ENCODE peak calls at places on chromosomes 5 and 9, in seven cellular contexts. H is stimulated activated CD8-positive, alpha-beta memory T cell treated with anti-CD3 and anti-CD28 coated beads, Interleukin-4, amount 100 ng/mL, for 1 hour; O is endodermal cell; T is GDM1; N is activated T-helper 1 cell treated with anti-CD3 and anti-CD28 coated beads, Interleukin-2, amount 50 U/mL, for 16 hours; A is EL; B is cardiac fibroblast. Y is an unnamed sample.

GRCh38 chr9:17810728-17811634 is 232.1 kb downstream of the SH3GL2 start:
- DNase-seq in O (peak), T (no peak), A (peak), N (no peak), H (no peak), B (peak), Y (peak)

GRCh38 chr9:135590486-135591079 is 29.0 kb downstream of the PAEP start:
- DNase-seq in A (no peak), B (no peak), H (no peak), T (no peak), N (no peak), O (no peak), Y (peak)

GRCh38 chr5:89399553-89399952 is 516.6 kb upstream of the MEF2C start:
- DNase-seq in A (no peak), H (no peak), T (no peak), B (peak), O (no peak), N (no peak), Y (no peak)

GRCh38 chr5:17720070-17720469 is 85.8 kb downstream of the TAF11L14 start:
- DNase-seq in O (no peak), N (no peak), B (no peak), A (no peak), T (no peak), H (no peak), Y (no peak)

GRCh38 chr9:135581636-135582426 is 20.3 kb downstream of the PAEP start:
- DNase-seq in H (no peak), N (no peak), B (no peak), A (no peak), O (no peak), T (no peak), Y (no peak)

GRCh38 chr9:34197756-34198711 is 19.2 kb downstream of the UBAP1 start:
- DNase-seq in O (peak), A (no peak), B (no peak), N (no peak), H (no peak), T (no peak), Y (peak)

GRCh38 chr5:175166013-175166412 is 278.0 kb downstream of the DRD1 start:
- DNase-seq in N (no peak), O (no peak), H (no peak), A (no peak), T (no peak), B (no peak), Y (no peak)

GRCh38 chr5:141051526-141051876 is 327 bp downstream of the PCDHB1 start:
- DNase-seq in O (peak), A (no peak), N (no peak), B (no peak), T (no peak), H (no peak), Y (peak)

GRCh38 chr9:130022566-130023146 is 20.3 kb downstream of the FNBP1 start:
- DNase-seq in H (no peak), N (no peak), B (no peak), O (no peak), T (no peak), A (no peak), Y (no peak)

GRCh38 chr9:97556721-97557605 is 55.5 kb downstream of the TMOD1 start:
- DNase-seq in A (no peak), H (no peak), B (peak), O (no peak), T (no peak), N (no peak), Y (no peak)

GRCh38 chr9:124257865-124258764 is at the start of gene NEK6:
- DNase-seq in T (no peak), B (peak), O (peak), A (peak), H (no peak), N (peak), Y (peak)

GRCh38 chr5:173963107-173963506 is 25.9 kb upstream of the C5orf47 start:
- DNase-seq in N (no peak), B (peak), H (no peak), T (no peak), O (no peak), A (peak), Y (peak)

GRCh38 chr5:180665682-180666404 is 16.4 kb upstream of the FLT4 start:
- DNase-seq in N (no peak), A (no peak), T (no peak), O (no peak), B (no peak), H (no peak), Y (no peak)

GRCh38 chr9:125629451-125629850 is 77.6 kb downstream of the MAPKAP1 start:
- DNase-seq in T (no peak), O (no peak), N (no peak), A (no peak), H (no peak), B (no peak), Y (no peak)

GRCh38 chr5:135133181-135133580 is 99.2 kb upstream of the PITX1 start:
- DNase-seq in H (no peak), T (no peak), N (no peak), A (no peak), B (no peak), O (no peak), Y (no peak)

GRCh38 chr5:73997936-73998335 is 371.9 kb downstream of the ARHGEF28 start:
- DNase-seq in B (no peak), O (no peak), A (no peak), N (no peak), T (no peak), H (no peak), Y (no peak)

GRCh38 chr9:114261026-114261425 is 61.9 kb upstream of the ORM1 start:
- DNase-seq in O (peak), T (no peak), H (no peak), A (no peak), N (no peak), B (no peak), Y (peak)

GRCh38 chr9:107462691-107463090 is 26.9 kb downstream of the KLF4 start:
- DNase-seq in O (no peak), A (peak), H (no peak), T (no peak), B (peak), N (no peak), Y (no peak)

GRCh38 chr5:65172486-65173129 is 309.1 kb downstream of the ADAMTS6 start:
- DNase-seq in A (peak), B (peak), O (no peak), H (no peak), N (peak), T (no peak), Y (no peak)

GRCh38 chr5:151772029-151772867 is 494 bp downstream of the G3BP1 start:
- DNase-seq in A (peak), H (peak), N (peak), B (peak), O (peak), T (no peak), Y (peak)

GRCh38 chr5:165161204-165161603 is 1655.8 kb downstream of the MAT2B start:
- DNase-seq in A (no peak), T (no peak), O (peak), H (no peak), N (no peak), B (no peak), Y (peak)

GRCh38 chr9:78982849-78983248 is 588.9 kb upstream of the TLE4 start:
- DNase-seq in N (no peak), A (peak), B (no peak), T (no peak), O (no peak), H (no peak), Y (no peak)

GRCh38 chr5:145965804-145966203 is 29.4 kb downstream of the SH3RF2 start:
- DNase-seq in N (no peak), T (no peak), H (no peak), O (no peak), B (peak), A (no peak), Y (no peak)

GRCh38 chr5:5409151-5409810 is 13.2 kb upstream of the ICE1 start:
- DNase-seq in T (no peak), O (no peak), B (no peak), A (no peak), H (no peak), N (no peak), Y (no peak)

GRCh38 chr5:59125961-59126360 is 543.1 kb downstream of the RAB3C start:
- DNase-seq in A (peak), O (no peak), B (peak), H (no peak), N (no peak), T (no peak), Y (no peak)

GRCh38 chr9:91426123-91426745 is 2.6 kb upstream of the NFIL3 start:
- DNase-seq in N (no peak), A (peak), B (peak), H (no peak), T (peak), O (no peak), Y (peak)

GRCh38 chr5:14451866-14452265 is 129.7 kb upstream of the OTULINL start:
- DNase-seq in N (no peak), H (no peak), T (no peak), A (no peak), O (no peak), B (no peak), Y (no peak)

GRCh38 chr9:77985996-77986395 is 45.6 kb downstream of the GNAQ start:
- DNase-seq in A (no peak), O (no peak), T (no peak), H (no peak), B (no peak), N (no peak), Y (no peak)

GRCh38 chr5:87686975-87687374 is 274.2 kb upstream of the CCNH start:
- DNase-seq in A (no peak), T (no peak), B (no peak), H (no peak), N (no peak), O (no peak), Y (no peak)

GRCh38 chr9:98375138-98375726 is 119.8 kb upstream of the TBC1D2 start:
- DNase-seq in N (no peak), O (no peak), A (peak), H (no peak), B (peak), T (no peak), Y (no peak)

GRCh38 chr5:16787278-16787677 is 148.8 kb downstream of the MYO10 start:
- DNase-seq in N (no peak), A (no peak), B (peak), H (no peak), T (no peak), O (no peak), Y (no peak)

GRCh38 chr9:121059998-121060636 is 10.0 kb upstream of the C5 start:
- DNase-seq in H (no peak), A (peak), O (peak), T (no peak), B (peak), N (no peak), Y (peak)

GRCh38 chr9:15512204-15512603 is 1.4 kb upstream of the PSIP1 start:
- DNase-seq in N (no peak), A (no peak), O (no peak), B (no peak), T (no peak), H (no peak), Y (no peak)

GRCh38 chr9:70012569-70012968 is 31.1 kb upstream of the MAMDC2 start:
- DNase-seq in N (no peak), H (no peak), A (peak), T (no peak), B (no peak), O (peak), Y (no peak)

GRCh38 chr5:59831341-59831989 is 62.1 kb downstream of the PDE4D start:
- DNase-seq in O (no peak), B (peak), A (no peak), H (no peak), T (no peak), N (no peak), Y (no peak)

GRCh38 chr5:53424691-53425597 is 55.5 kb upstream of the FST start:
- DNase-seq in H (no peak), T (no peak), N (no peak), B (peak), A (peak), O (no peak), Y (no peak)

GRCh38 chr9:122124528-122124927 is 31.4 kb upstream of the TTLL11 start:
- DNase-seq in N (no peak), O (no peak), B (no peak), H (no peak), A (no peak), T (no peak), Y (no peak)

GRCh38 chr9:92600742-92601261 is 65.0 kb upstream of the ECM2 start:
- DNase-seq in O (peak), T (no peak), B (peak), H (no peak), A (peak), N (no peak), Y (no peak)

GRCh38 chr9:104835163-104835562 is 71.2 kb downstream of the NIPSNAP3B start:
- DNase-seq in A (no peak), N (no peak), T (peak), H (no peak), B (no peak), O (no peak), Y (no peak)

Y was measured in H7.